ENCODE peak calls at places on chromosome 16, in ten cellular contexts. One of them, this sample, is unnamed.

GRCh38 chr16:46911038-46911437 is 26.9 kb downstream of the GPT2 start:
- DNase-seq in foreskin fibroblast: no peak
- DNase-seq in MCF 10A: no peak
- DNase-seq in AG09319: no peak
- DNase-seq in progenitor cell of endocrine pancreas: no peak
- DNase-seq in GM12865: peak; percentile 61
- DNase-seq in heart right ventricle: no peak
- DNase-seq in choroid plexus epithelial cell: no peak
- DNase-seq in CD4-positive, alpha-beta T cell: no peak
- DNase-seq in omental fat pad: no peak
- DNase-seq in this sample: no peak

GRCh38 chr16:1019234-1019933 is 37.8 kb downstream of the SOX8 start:
- DNase-seq in GM12865: no peak
- DNase-seq in CD4-positive, alpha-beta T cell: no peak
- DNase-seq in foreskin fibroblast: peak; percentile 91
- DNase-seq in MCF 10A: no peak
- DNase-seq in omental fat pad: no peak
- DNase-seq in choroid plexus epithelial cell: peak; percentile 48
- DNase-seq in AG09319: peak; percentile 44
- DNase-seq in progenitor cell of endocrine pancreas: no peak
- DNase-seq in heart right ventricle: peak; percentile 58
- DNase-seq in this sample: no peak

GRCh38 chr16:74107795-74108610 is 188.6 kb upstream of the PSMD7 start:
- DNase-seq in omental fat pad: no peak
- DNase-seq in foreskin fibroblast: peak; percentile 1
- DNase-seq in AG09319: no peak
- DNase-seq in GM12865: peak; percentile 48
- DNase-seq in choroid plexus epithelial cell: peak; percentile 4
- DNase-seq in heart right ventricle: peak; percentile 13
- DNase-seq in progenitor cell of endocrine pancreas: peak; percentile 16
- DNase-seq in CD4-positive, alpha-beta T cell: no peak
- DNase-seq in MCF 10A: peak; percentile 73
- DNase-seq in this sample: peak; percentile 46

GRCh38 chr16:2238396-2239230 is 2.4 kb downstream of the DNASE1L2 start:
- DNase-seq in MCF 10A: no peak
- DNase-seq in AG09319: no peak
- DNase-seq in GM12865: no peak
- DNase-seq in CD4-positive, alpha-beta T cell: no peak
- DNase-seq in omental fat pad: no peak
- DNase-seq in heart right ventricle: no peak
- DNase-seq in foreskin fibroblast: peak; percentile 14
- DNase-seq in progenitor cell of endocrine pancreas: no peak
- DNase-seq in choroid plexus epithelial cell: no peak
- DNase-seq in this sample: no peak

GRCh38 chr16:59259074-59259963 is 525.2 kb upstream of the GOT2 start:
- DNase-seq in progenitor cell of endocrine pancreas: no peak
- DNase-seq in GM12865: no peak
- DNase-seq in heart right ventricle: no peak
- DNase-seq in foreskin fibroblast: no peak
- DNase-seq in choroid plexus epithelial cell: no peak
- DNase-seq in MCF 10A: no peak
- DNase-seq in omental fat pad: no peak
- DNase-seq in CD4-positive, alpha-beta T cell: no peak
- DNase-seq in AG09319: no peak
- DNase-seq in this sample: no peak

GRCh38 chr16:9275816-9276354 is 184.4 kb downstream of the HAPSTR1 start:
- DNase-seq in CD4-positive, alpha-beta T cell: no peak
- DNase-seq in foreskin fibroblast: no peak
- DNase-seq in progenitor cell of endocrine pancreas: no peak
- DNase-seq in AG09319: no peak
- DNase-seq in GM12865: no peak
- DNase-seq in omental fat pad: no peak
- DNase-seq in heart right ventricle: no peak
- DNase-seq in choroid plexus epithelial cell: no peak
- DNase-seq in MCF 10A: no peak
- DNase-seq in this sample: no peak

GRCh38 chr16:75750516-75750915 is 24.2 kb upstream of the CPHXL start:
- DNase-seq in heart right ventricle: no peak
- DNase-seq in foreskin fibroblast: no peak
- DNase-seq in omental fat pad: no peak
- DNase-seq in progenitor cell of endocrine pancreas: no peak
- DNase-seq in CD4-positive, alpha-beta T cell: no peak
- DNase-seq in AG09319: no peak
- DNase-seq in GM12865: no peak
- DNase-seq in choroid plexus epithelial cell: no peak
- DNase-seq in MCF 10A: no peak
- DNase-seq in this sample: no peak

GRCh38 chr16:87854053-87854906 is 15.0 kb downstream of the SLC7A5 start:
- DNase-seq in omental fat pad: no peak
- DNase-seq in CD4-positive, alpha-beta T cell: peak; percentile 27
- DNase-seq in choroid plexus epithelial cell: no peak
- DNase-seq in foreskin fibroblast: no peak
- DNase-seq in MCF 10A: peak; percentile 61
- DNase-seq in heart right ventricle: no peak
- DNase-seq in AG09319: no peak
- DNase-seq in progenitor cell of endocrine pancreas: no peak
- DNase-seq in GM12865: no peak
- DNase-seq in this sample: no peak

GRCh38 chr16:88387941-88388627 is 5.3 kb downstream of the ZNF469 start:
- DNase-seq in omental fat pad: no peak
- DNase-seq in foreskin fibroblast: no peak
- DNase-seq in GM12865: no peak
- DNase-seq in AG09319: no peak
- DNase-seq in CD4-positive, alpha-beta T cell: no peak
- DNase-seq in MCF 10A: peak; percentile 21
- DNase-seq in choroid plexus epithelial cell: no peak
- DNase-seq in progenitor cell of endocrine pancreas: no peak
- DNase-seq in heart right ventricle: no peak
- DNase-seq in this sample: no peak

GRCh38 chr16:71214771-71215381 is 15.6 kb downstream of the HYDIN start:
- DNase-seq in choroid plexus epithelial cell: peak; percentile 13
- DNase-seq in AG09319: no peak
- DNase-seq in omental fat pad: no peak
- DNase-seq in CD4-positive, alpha-beta T cell: no peak
- DNase-seq in GM12865: peak; percentile 1
- DNase-seq in MCF 10A: peak; percentile 20
- DNase-seq in progenitor cell of endocrine pancreas: no peak
- DNase-seq in heart right ventricle: no peak
- DNase-seq in foreskin fibroblast: no peak
- DNase-seq in this sample: no peak

GRCh38 chr16:58002936-58003335 is 1.7 kb downstream of the USB1 start:
- DNase-seq in MCF 10A: no peak
- DNase-seq in CD4-positive, alpha-beta T cell: no peak
- DNase-seq in AG09319: no peak
- DNase-seq in foreskin fibroblast: no peak
- DNase-seq in progenitor cell of endocrine pancreas: no peak
- DNase-seq in omental fat pad: no peak
- DNase-seq in heart right ventricle: no peak
- DNase-seq in GM12865: no peak
- DNase-seq in choroid plexus epithelial cell: no peak
- DNase-seq in this sample: no peak

GRCh38 chr16:81313731-81314602 is 795 bp upstream of the GAN start:
- DNase-seq in choroid plexus epithelial cell: no peak
- DNase-seq in MCF 10A: no peak
- DNase-seq in foreskin fibroblast: peak; percentile 15
- DNase-seq in CD4-positive, alpha-beta T cell: no peak
- DNase-seq in heart right ventricle: no peak
- DNase-seq in omental fat pad: no peak
- DNase-seq in AG09319: no peak
- DNase-seq in progenitor cell of endocrine pancreas: no peak
- DNase-seq in GM12865: peak; percentile 1
- DNase-seq in this sample: no peak

GRCh38 chr16:12655530-12655929 is 148.2 kb downstream of the CPPED1 start:
- DNase-seq in omental fat pad: no peak
- DNase-seq in foreskin fibroblast: no peak
- DNase-seq in heart right ventricle: no peak
- DNase-seq in CD4-positive, alpha-beta T cell: no peak
- DNase-seq in MCF 10A: no peak
- DNase-seq in progenitor cell of endocrine pancreas: no peak
- DNase-seq in choroid plexus epithelial cell: no peak
- DNase-seq in GM12865: no peak
- DNase-seq in AG09319: no peak
- DNase-seq in this sample: no peak

GRCh38 chr16:80540516-80541305 is at the start of gene DYNLRB2:
- DNase-seq in choroid plexus epithelial cell: peak; percentile 95
- DNase-seq in GM12865: peak; percentile 98
- DNase-seq in omental fat pad: peak; percentile 65
- DNase-seq in heart right ventricle: peak; percentile 94
- DNase-seq in progenitor cell of endocrine pancreas: peak; percentile 87
- DNase-seq in CD4-positive, alpha-beta T cell: peak; percentile 90
- DNase-seq in foreskin fibroblast: peak; percentile 96
- DNase-seq in MCF 10A: peak; percentile 74
- DNase-seq in AG09319: peak; percentile 85
- DNase-seq in this sample: peak; percentile 78

GRCh38 chr16:67198238-67198734 is 645 bp upstream of the ELMO3 start:
- DNase-seq in AG09319: no peak
- DNase-seq in CD4-positive, alpha-beta T cell: no peak
- DNase-seq in progenitor cell of endocrine pancreas: no peak
- DNase-seq in heart right ventricle: no peak
- DNase-seq in GM12865: no peak
- DNase-seq in MCF 10A: peak; percentile 84
- DNase-seq in choroid plexus epithelial cell: no peak
- DNase-seq in foreskin fibroblast: peak; percentile 73
- DNase-seq in omental fat pad: no peak
- DNase-seq in this sample: no peak
- TF ChIP-seq CTCF in AG09319: peak; percentile 67
- TF ChIP-seq CTCF in CD4-positive, alpha-beta T cell: no peak
- TF ChIP-seq CTCF in progenitor cell of endocrine pancreas: peak; percentile 44
- TF ChIP-seq CTCF in heart right ventricle: peak; percentile 71
- TF ChIP-seq CTCF in GM12865: peak; percentile 33
- TF ChIP-seq CTCF in MCF 10A: peak; percentile 74
- TF ChIP-seq CTCF in choroid plexus epithelial cell: peak; percentile 66
- TF ChIP-seq CTCF in foreskin fibroblast: peak; percentile 68
- TF ChIP-seq CTCF in omental fat pad: no peak
- TF ChIP-seq CTCF in this sample: peak; percentile 46

DNA sequence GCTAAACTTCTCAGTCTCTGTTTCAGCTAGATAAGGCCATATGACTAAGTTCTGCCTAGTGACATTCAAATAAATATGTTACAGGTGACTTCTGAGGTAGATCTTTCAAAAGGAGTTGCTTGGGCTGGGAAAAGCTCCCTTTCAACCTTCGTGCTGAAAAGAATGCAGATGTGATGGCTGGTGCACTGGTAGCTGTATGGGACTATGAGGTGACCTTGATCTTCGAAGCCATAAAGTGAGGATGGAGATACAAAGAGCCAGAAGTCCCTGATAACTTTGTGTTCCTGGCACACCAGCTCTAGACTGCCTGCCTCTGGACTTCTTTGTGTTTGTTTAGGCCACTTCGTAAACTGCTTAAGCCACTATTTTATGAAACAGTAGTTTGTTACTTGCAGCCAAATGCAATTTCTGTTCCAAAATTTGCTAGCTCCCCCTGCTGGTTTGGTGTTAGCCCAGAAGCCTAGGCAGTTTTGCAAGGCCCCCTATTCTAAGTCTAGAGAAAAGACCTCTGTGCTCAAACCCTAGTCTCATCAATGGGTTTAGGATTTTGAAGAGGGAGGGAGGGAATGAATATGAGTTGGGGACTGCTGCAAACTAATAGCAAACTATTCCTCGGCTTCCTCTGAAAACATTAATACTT is 23.3 kb upstream of the ERCC4 start:
- DNase-seq in choroid plexus epithelial cell: no peak
- DNase-seq in CD4-positive, alpha-beta T cell: no peak
- DNase-seq in MCF 10A: peak; percentile 18
- DNase-seq in progenitor cell of endocrine pancreas: no peak
- DNase-seq in omental fat pad: no peak
- DNase-seq in foreskin fibroblast: peak; percentile 24
- DNase-seq in GM12865: peak; percentile 24
- DNase-seq in heart right ventricle: no peak
- DNase-seq in AG09319: no peak
- DNase-seq in this sample: no peak
- TF ChIP-seq CTCF in choroid plexus epithelial cell: peak; percentile 45
- TF ChIP-seq CTCF in CD4-positive, alpha-beta T cell: no peak
- TF ChIP-seq CTCF in MCF 10A: peak; percentile 28
- TF ChIP-seq CTCF in progenitor cell of endocrine pancreas: no peak
- TF ChIP-seq CTCF in omental fat pad: no peak
- TF ChIP-seq CTCF in foreskin fibroblast: no peak
- TF ChIP-seq CTCF in GM12865: peak; percentile 30
- TF ChIP-seq CTCF in heart right ventricle: peak; percentile 13
- TF ChIP-seq CTCF in AG09319: no peak
- TF ChIP-seq CTCF in this sample: peak; percentile 31

DNA sequence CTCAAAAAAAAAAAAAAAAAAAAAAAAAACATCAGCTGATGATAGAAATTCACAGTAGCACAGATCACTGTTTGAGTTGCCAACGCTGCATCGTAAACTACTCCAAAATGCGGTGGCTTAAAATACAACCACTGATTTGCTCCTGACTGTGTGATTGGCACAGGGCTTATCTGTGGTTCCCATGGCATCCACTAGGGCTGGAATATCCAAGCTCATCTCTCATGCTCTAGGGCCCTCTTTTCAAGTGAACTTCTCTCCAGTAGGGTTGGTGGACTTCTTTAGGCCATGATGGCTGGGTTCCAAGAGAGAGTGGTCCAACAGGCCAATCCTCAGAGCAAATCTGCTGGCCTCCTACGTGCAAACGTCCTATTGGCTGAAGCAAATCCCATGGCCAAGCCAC is 15.9 kb upstream of the GPRC5B start:
- DNase-seq in progenitor cell of endocrine pancreas: no peak
- DNase-seq in foreskin fibroblast: no peak
- DNase-seq in omental fat pad: no peak
- DNase-seq in AG09319: no peak
- DNase-seq in CD4-positive, alpha-beta T cell: no peak
- DNase-seq in GM12865: no peak
- DNase-seq in heart right ventricle: no peak
- DNase-seq in MCF 10A: no peak
- DNase-seq in choroid plexus epithelial cell: no peak
- DNase-seq in this sample: no peak
- TF ChIP-seq CTCF in progenitor cell of endocrine pancreas: no peak
- TF ChIP-seq CTCF in foreskin fibroblast: no peak
- TF ChIP-seq CTCF in omental fat pad: no peak
- TF ChIP-seq CTCF in AG09319: no peak
- TF ChIP-seq CTCF in CD4-positive, alpha-beta T cell: no peak
- TF ChIP-seq CTCF in GM12865: no peak
- TF ChIP-seq CTCF in heart right ventricle: no peak
- TF ChIP-seq CTCF in MCF 10A: no peak
- TF ChIP-seq CTCF in choroid plexus epithelial cell: no peak
- TF ChIP-seq CTCF in this sample: peak; percentile 20

DNA sequence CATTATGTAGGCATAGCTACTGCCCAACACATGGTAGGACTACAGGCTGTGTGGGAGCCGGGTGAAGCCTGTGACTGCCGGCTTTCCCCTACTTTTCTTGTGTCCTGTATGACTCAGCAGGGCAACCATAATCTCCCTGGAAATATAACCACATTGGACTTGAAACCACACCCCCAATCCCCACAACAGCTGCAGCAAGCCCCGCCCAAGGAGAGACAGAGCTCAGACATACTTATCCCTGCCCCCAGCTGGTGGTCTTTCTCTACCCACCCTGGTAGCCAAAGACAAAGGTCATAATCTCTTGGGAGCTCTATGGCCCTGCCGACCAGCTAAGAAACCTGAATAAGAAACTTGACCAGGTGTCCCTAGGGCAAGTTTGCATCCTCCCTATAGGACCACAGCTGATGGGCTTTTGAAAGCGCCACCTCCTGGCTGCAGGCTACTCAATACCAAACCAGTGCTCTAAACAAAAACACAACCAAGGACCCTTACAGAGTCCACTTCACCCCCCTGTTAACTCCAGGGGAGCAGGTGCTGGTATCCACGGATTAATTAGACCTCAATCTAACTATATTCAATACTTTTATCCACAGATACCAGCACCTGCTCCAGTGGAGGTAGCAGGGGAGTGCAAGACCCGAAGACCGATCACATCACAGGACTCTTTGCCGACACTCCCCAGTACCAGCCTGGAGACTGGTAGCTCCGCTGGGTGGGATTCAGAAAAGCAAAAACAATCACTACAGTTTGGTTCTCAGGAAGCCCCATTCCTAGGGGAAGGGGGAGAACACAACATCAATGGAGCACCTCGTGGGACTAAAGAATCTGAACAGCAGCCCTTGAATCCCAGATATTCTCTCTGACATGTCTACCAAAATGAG is 91.2 kb downstream of the IRX5 start:
- DNase-seq in CD4-positive, alpha-beta T cell: no peak
- DNase-seq in choroid plexus epithelial cell: peak; percentile 19
- DNase-seq in heart right ventricle: no peak
- DNase-seq in progenitor cell of endocrine pancreas: no peak
- DNase-seq in GM12865: peak; percentile 5
- DNase-seq in foreskin fibroblast: peak; percentile 11
- DNase-seq in MCF 10A: peak; percentile 57
- DNase-seq in AG09319: no peak
- DNase-seq in omental fat pad: no peak
- DNase-seq in this sample: no peak
- TF ChIP-seq CTCF in CD4-positive, alpha-beta T cell: no peak
- TF ChIP-seq CTCF in choroid plexus epithelial cell: peak; percentile 2
- TF ChIP-seq CTCF in heart right ventricle: no peak
- TF ChIP-seq CTCF in progenitor cell of endocrine pancreas: peak; percentile 33
- TF ChIP-seq CTCF in GM12865: no peak
- TF ChIP-seq CTCF in foreskin fibroblast: no peak
- TF ChIP-seq CTCF in MCF 10A: no peak
- TF ChIP-seq CTCF in AG09319: no peak
- TF ChIP-seq CTCF in omental fat pad: no peak
- TF ChIP-seq CTCF in this sample: peak; percentile 34